ENCODE peak calls at places on chromosomes 2 and 18, in five cellular contexts. L is right atrium auricular region, J is spleen, T is ovary, S is colonic mucosa. V is an unnamed sample. For H3K27me3, the result is how much of the 10 kb centered on the place peaks cover.

GRCh38 chr2:188984126-188984525 is 10.0 kb downstream of the COL3A1 start:
- DNase-seq in T (no peak), J (no peak), S (no peak), L (no peak), V (no peak)

GRCh38 chr2:55511508-55512124 is 7.9 kb upstream of the CFAP36 start:
- DNase-seq in T (no peak), L (no peak), J (no peak), S (no peak), V (no peak)

GRCh38 chr2:131076707-131077106 is 16.6 kb downstream of the FAM168B start:
- DNase-seq in J (no peak), T (no peak), S (no peak), L (no peak), V (no peak)

GRCh38 chr2:11133238-11133935 is 21.9 kb upstream of the SLC66A3 start:
- DNase-seq in S (no peak), T (peak), L (no peak), J (peak), V (peak)

GRCh38 chr2:162258686-162259085 is 15.4 kb upstream of the FAP start:
- DNase-seq in J (no peak), T (no peak), L (no peak), S (no peak), V (no peak)

GRCh38 chr2:240431276-240431662 is 4.2 kb upstream of the GPC1 start:
- DNase-seq in S (no peak), L (no peak), J (no peak), T (peak), V (no peak)

GRCh38 chr18:46462523-46462922 is 194.5 kb downstream of the LOXHD1 start:
- DNase-seq in T (no peak), L (no peak), S (no peak), J (peak), V (no peak)

GRCh38 chr2:172448544-172449267 is 21.3 kb downstream of the ITGA6 start:
- DNase-seq in J (no peak), L (no peak), T (no peak), S (peak), V (no peak)

GRCh38 chr2:219298759-219299371 is 10.3 kb downstream of the PTPRN start:
- DNase-seq in L (peak), S (peak), J (peak), T (peak), V (peak)

GRCh38 chr18:23356915-23357421 is 96.1 kb upstream of the RIOK3 start:
- DNase-seq in J (no peak), S (no peak), L (no peak), T (no peak), V (no peak)

GRCh38 chr2:112694182-112694581 is 26.6 kb upstream of the NT5DC4 start:
- DNase-seq in S (no peak), L (no peak), T (no peak), J (no peak), V (no peak)

GRCh38 chr2:9813312-9814128 is 29.8 kb upstream of the TAF1B start:
- DNase-seq in L (peak), T (peak), J (peak), S (peak), V (peak)

GRCh38 chr2:141911485-141912066 is 219.2 kb downstream of the LRP1B start:
- DNase-seq in T (no peak), J (no peak), L (no peak), S (no peak), V (no peak)

GRCh38 chr2:60520917-60521539 is 32.4 kb downstream of the BCL11A start:
- DNase-seq in J (peak), T (no peak), S (no peak), L (no peak), V (no peak)

GRCh38 chr18:52588916-52589315 is 248.9 kb downstream of the DCC start:
- DNase-seq in S (no peak), L (no peak), T (no peak), J (no peak), V (no peak)

GRCh38 chr2:221467610-221468009 is 104.5 kb downstream of the EPHA4 start:
- DNase-seq in T (no peak), L (no peak), J (no peak), S (no peak), V (no peak)

GRCh38 chr18:79545714-79546113 is 133.9 kb upstream of the CTDP1 start:
- DNase-seq in J (peak), L (no peak), T (no peak), S (no peak), V (no peak)

GRCh38 chr18:32018331-32019250 is at the start of gene RNF125:
- DNase-seq in L (peak), S (peak), J (peak), T (peak), V (peak)

GRCh38 chr2:42935692-42936631 is 143.6 kb upstream of the HAAO start:
- DNase-seq in J (peak), S (no peak), L (no peak), T (peak), V (no peak)

GRCh38 chr2:70371753-70372152 is 69.9 kb upstream of the FAM136A start:
- DNase-seq in L (no peak), S (no peak), J (no peak), T (no peak), V (no peak)

GRCh38 chr2:5734866-5735861 is 43.0 kb downstream of the SOX11 start:
- DNase-seq in L (no peak), J (no peak), S (no peak), T (no peak), V (no peak)

GRCh38 chr2:105396254-105397024 is 2.4 kb downstream of the FHL2 start:
- DNase-seq in T (no peak), J (no peak), S (peak), L (peak), V (no peak)

GRCh38 chr18:39209173-39209572 is 1643.6 kb upstream of the CELF4 start:
- DNase-seq in J (no peak), S (no peak), L (no peak), T (no peak), V (no peak)

GRCh38 chr2:173048901-173049661 is 26.6 kb upstream of the MAP3K20 start:
- DNase-seq in L (peak), T (peak), S (peak), J (no peak), V (no peak)

GRCh38 chr18:75478996-75479870 is 51.7 kb upstream of the SMIM21 start:
- DNase-seq in L (no peak), T (no peak), J (no peak), S (no peak), V (no peak)

GRCh38 chr18:3447035-3447894 is 2.7 kb upstream of the TGIF1 start:
- DNase-seq in T (peak), S (no peak), L (peak), J (peak), V (no peak)

GRCh38 chr2:78992451-78992806 is 33.1 kb upstream of the REG3G start:
- DNase-seq in T (no peak), L (no peak), J (no peak), S (no peak), V (no peak)

GRCh38 chr2:111652681-111653080 is 231.3 kb downstream of the ANAPC1 start:
- DNase-seq in J (no peak), T (no peak), L (no peak), S (no peak), V (no peak)

GRCh38 chr18:26540041-26540628 is 8.2 kb downstream of the KCTD1 start:
- DNase-seq in T (no peak), J (no peak), S (no peak), L (no peak), V (no peak)

GRCh38 chr2:212894026-212894425 is 257.4 kb downstream of the IKZF2 start:
- DNase-seq in S (no peak), L (no peak), T (no peak), J (no peak), V (no peak)

GRCh38 chr2:74876081-74876886 is 42.4 kb downstream of the HK2 start:
- DNase-seq in L (no peak), T (peak), J (no peak), S (peak), V (peak)

GRCh38 chr2:143246815-143247744 is 117.9 kb downstream of the ARHGAP15 start:
- DNase-seq in L (no peak), T (no peak), S (no peak), J (peak), V (no peak)

DNA sequence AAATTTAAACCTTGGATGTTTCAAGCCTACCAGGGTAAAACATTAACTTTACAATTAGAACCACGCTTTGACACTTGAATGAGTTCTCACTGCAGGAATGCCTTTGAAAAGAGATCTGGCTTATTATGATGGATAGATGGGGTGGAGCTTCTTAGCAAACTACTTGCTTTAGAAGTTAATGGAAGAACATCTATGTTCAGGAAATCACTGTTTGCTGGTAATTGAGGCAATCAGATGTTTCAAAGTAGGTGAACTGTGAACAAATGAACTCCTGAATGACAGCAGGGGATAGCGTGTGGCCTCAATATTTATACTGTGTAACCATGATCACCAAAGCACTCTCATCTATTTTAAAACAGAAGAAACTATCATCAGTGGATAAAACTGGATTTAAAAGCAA is 383.6 kb downstream of the PIK3C3 start:
- DNase-seq in T (no peak), J (no peak), L (no peak), S (no peak), V (no peak)
- H3K27ac ChIP-seq in T (no peak), J (no peak), L (no peak), S (no peak), V (no peak)

GRCh38 chr2:64646007-64646880 is 7.5 kb downstream of the SERTAD2 start:
- DNase-seq in J (peak), L (peak), T (peak), S (peak), V (peak)

GRCh38 chr2:64644240-64645013 is 9.3 kb downstream of the SERTAD2 start:
- DNase-seq in T (peak), L (peak), J (peak), S (peak), V (no peak)

GRCh38 chr2:64641585-64641984 is 12.1 kb downstream of the SERTAD2 start:
- DNase-seq in J (no peak), L (no peak), T (no peak), S (no peak), V (no peak)

GRCh38 chr2:64643838-64644219 is 9.9 kb downstream of the SERTAD2 start:
- DNase-seq in T (no peak), L (no peak), S (no peak), J (no peak), V (no peak)

DNA sequence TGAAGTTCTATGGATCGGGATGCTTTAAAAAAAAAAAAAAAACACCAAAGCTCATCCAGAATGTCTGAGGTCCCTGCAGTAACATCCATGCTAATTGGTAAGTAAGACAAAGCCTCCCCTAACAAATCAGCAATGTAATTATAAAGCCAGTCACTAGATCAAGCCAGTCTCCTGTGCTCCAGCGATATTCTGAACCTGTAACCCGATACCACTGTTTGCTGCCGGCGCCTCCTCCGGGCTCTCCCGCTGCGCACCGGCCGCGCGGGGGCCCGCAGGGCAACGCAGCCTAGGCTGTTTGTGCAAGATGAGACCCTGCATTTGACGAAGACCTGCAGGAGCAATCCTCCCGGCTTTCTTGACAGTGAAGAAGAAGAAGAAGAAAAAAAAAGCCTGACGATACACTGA is 8.7 kb downstream of the SERTAD2 start:
- DNase-seq in L (no peak), S (peak), J (no peak), T (peak), V (no peak)
- H3K4me3 ChIP-seq in L (peak), S (peak), J (peak), T (peak), V (peak)

DNA sequence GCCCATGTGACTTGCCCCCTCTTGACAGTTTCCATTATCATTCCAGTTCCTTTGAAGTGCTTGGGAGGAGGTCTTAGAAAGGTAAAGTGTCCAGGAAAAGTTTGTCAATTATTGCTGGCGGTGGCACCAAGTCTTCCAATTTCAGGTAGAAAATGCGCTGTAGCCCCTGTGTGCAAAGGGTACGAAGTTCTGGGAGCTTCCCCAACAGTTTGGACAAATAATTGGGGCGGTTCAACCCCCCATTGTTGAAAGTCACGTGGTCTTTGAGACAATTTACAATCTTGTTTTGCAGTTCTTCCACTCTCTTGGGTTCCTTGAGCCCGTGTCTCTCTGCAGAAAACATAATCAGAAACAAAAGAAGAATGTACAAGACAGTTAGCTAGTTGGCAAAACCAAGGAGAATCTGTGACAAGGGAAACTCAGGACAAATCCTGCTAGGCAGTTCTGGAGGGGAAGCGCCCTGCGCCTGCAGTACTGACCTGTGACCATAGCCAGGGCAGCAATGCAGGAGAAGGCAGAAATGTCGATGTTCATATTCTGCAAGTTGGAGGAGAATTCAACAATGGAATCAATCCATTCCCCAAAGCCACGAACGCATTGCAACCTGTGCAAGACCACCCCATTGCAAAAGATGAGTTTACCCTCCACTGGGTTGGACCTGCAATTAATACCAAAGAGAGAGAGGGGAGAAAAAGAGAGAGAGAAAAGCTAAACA is 6.7 kb downstream of the NR4A2 start:
- DNase-seq in T (no peak), L (no peak), S (no peak), J (no peak), V (no peak)
- H3K27me3 ChIP-seq in T (under half), L (under half), S (under half), J (under half), V (under half)

GRCh38 chr2:23411752-23412431 is 26.9 kb downstream of the KLHL29 start:
- DNase-seq in T (no peak), J (no peak), L (no peak), S (no peak), V (no peak)
- H3K27ac ChIP-seq in T (no peak), J (no peak), L (peak), S (no peak), V (no peak)

GRCh38 chr2:128736689-128737545 is 418.2 kb upstream of the HS6ST1 start:
- DNase-seq in J (peak), S (peak), T (peak), L (peak), V (peak)

GRCh38 chr2:128734521-128735295 is 416.0 kb upstream of the HS6ST1 start:
- DNase-seq in J (peak), L (peak), S (no peak), T (no peak), V (no peak)

GRCh38 chr2:128737546-128737826 is 418.8 kb upstream of the HS6ST1 start:
- DNase-seq in S (no peak), J (no peak), L (peak), T (no peak), V (no peak)

GRCh38 chr2:128735296-128735960 is 416.8 kb upstream of the HS6ST1 start:
- DNase-seq in L (peak), J (no peak), T (no peak), S (no peak), V (no peak)

GRCh38 chr2:128736046-128736688 is 417.5 kb upstream of the HS6ST1 start:
- DNase-seq in S (no peak), T (no peak), L (peak), J (no peak), V (no peak)
- H3K4me3 ChIP-seq in S (peak), T (no peak), L (peak), J (peak), V (peak)

GRCh38 chr2:31136732-31137131 is 1.5 kb downstream of the GALNT14 start:
- DNase-seq in J (no peak), T (no peak), S (no peak), L (peak), V (no peak)
- H3K27me3 ChIP-seq in J (under half), T (under half), S (under half), L (under half), V (under half)

V was measured in dorsolateral prefrontal cortex.